ENCODE peak calls at places on chromosomes 12 and 14, in seven cellular contexts. F, T, Y, V, L, M and E are unnamed samples.

GRCh38 chr12:88658009-88658408 is 77.7 kb upstream of the KITLG start:
- DNase-seq in F (no peak), T (no peak), Y (no peak), V (no peak), L (no peak), M (no peak), E (no peak)

GRCh38 chr12:98470469-98471082 is 44.8 kb upstream of the TMPO start:
- DNase-seq in F (no peak), T (no peak), Y (peak), V (no peak), L (no peak), M (no peak), E (no peak)

GRCh38 chr12:59444932-59445331 is 150.9 kb upstream of the SLC16A7 start:
- DNase-seq in F (no peak), T (no peak), Y (no peak), V (no peak), L (no peak), M (no peak), E (no peak)

GRCh38 chr12:50961708-50962107 is 9.4 kb downstream of the HIGD1C start:
- DNase-seq in F (no peak), T (no peak), Y (no peak), V (no peak), L (no peak), M (no peak), E (no peak)

GRCh38 chr12:124567035-124567672 is at the start of gene NCOR2:
- DNase-seq in F (no peak), T (peak), Y (no peak), V (no peak), L (no peak), M (peak), E (no peak)

GRCh38 chr14:33039321-33039720 is 100.6 kb downstream of the NPAS3 start:
- DNase-seq in F (no peak), T (no peak), Y (no peak), V (no peak), L (no peak), M (no peak), E (no peak)

GRCh38 chr12:56629459-56630179 is 507 bp downstream of the BAZ2A start:
- DNase-seq in F (no peak), T (no peak), Y (peak), V (peak), L (no peak), M (peak), E (no peak)

GRCh38 chr12:13428538-13429265 is 232.2 kb downstream of the EMP1 start:
- DNase-seq in F (no peak), T (no peak), Y (no peak), V (no peak), L (no peak), M (no peak), E (no peak)

GRCh38 chr12:116727902-116728301 is 10.0 kb downstream of the SPRING1 start:
- DNase-seq in F (no peak), T (no peak), Y (no peak), V (no peak), L (no peak), M (no peak), E (no peak)

GRCh38 chr14:95597784-95598204 is 62.9 kb downstream of the GLRX5 start:
- DNase-seq in F (no peak), T (no peak), Y (peak), V (no peak), L (peak), M (no peak), E (no peak)

GRCh38 chr14:45332360-45332988 is 79.5 kb upstream of the MIS18BP1 start:
- DNase-seq in F (no peak), T (no peak), Y (peak), V (no peak), L (peak), M (no peak), E (no peak)

GRCh38 chr12:101696477-101697196 is 803 bp upstream of the CHPT1 start:
- DNase-seq in F (no peak), T (no peak), Y (peak), V (peak), L (peak), M (no peak), E (peak)

GRCh38 chr14:59632381-59632780 is 55.8 kb upstream of the CCDC175 start:
- DNase-seq in F (peak), T (peak), Y (peak), V (no peak), L (no peak), M (no peak), E (no peak)

GRCh38 chr12:63867026-63867425 is 22.5 kb downstream of the SRGAP1 start:
- DNase-seq in F (no peak), T (no peak), Y (no peak), V (no peak), L (no peak), M (no peak), E (no peak)

GRCh38 chr12:2406903-2407302 is 354.1 kb downstream of the CACNA1C start:
- DNase-seq in F (no peak), T (no peak), Y (no peak), V (no peak), L (no peak), M (no peak), E (no peak)

GRCh38 chr12:65389436-65389835 is 111.0 kb downstream of the MSRB3 start:
- DNase-seq in F (no peak), T (no peak), Y (no peak), V (no peak), L (no peak), M (no peak), E (no peak)

GRCh38 chr14:102508410-102508773 is 1.2 kb downstream of the ANKRD9 start:
- DNase-seq in F (no peak), T (no peak), Y (peak), V (no peak), L (peak), M (no peak), E (peak)

GRCh38 chr12:46956451-46957035 is 122.9 kb upstream of the PCED1B start:
- DNase-seq in F (no peak), T (no peak), Y (no peak), V (no peak), L (no peak), M (no peak), E (no peak)

GRCh38 chr12:14774944-14775651 is 28.2 kb downstream of the WBP11 start:
- DNase-seq in F (no peak), T (no peak), Y (peak), V (peak), L (peak), M (peak), E (peak)

GRCh38 chr14:41607119-41607785 is 576 bp downstream of the LRFN5 start:
- DNase-seq in F (no peak), T (no peak), Y (no peak), V (no peak), L (no peak), M (no peak), E (no peak)

GRCh38 chr12:66279127-66279712 is 23.1 kb upstream of the HELB start:
- DNase-seq in F (no peak), T (no peak), Y (no peak), V (no peak), L (no peak), M (no peak), E (no peak)

GRCh38 chr12:67460388-67460787 is 188.2 kb upstream of the DYRK2 start:
- DNase-seq in F (no peak), T (no peak), Y (no peak), V (no peak), L (no peak), M (no peak), E (no peak)

GRCh38 chr12:39672976-39673375 is 53.4 kb upstream of the ABCD2 start:
- DNase-seq in F (no peak), T (no peak), Y (no peak), V (no peak), L (no peak), M (no peak), E (no peak)

GRCh38 chr14:64501326-64502171 is 2.1 kb downstream of the ZBTB25 start:
- DNase-seq in F (no peak), T (no peak), Y (peak), V (no peak), L (peak), M (no peak), E (no peak)

GRCh38 chr14:21308479-21309237 is 28.8 kb downstream of the RPGRIP1 start:
- DNase-seq in F (no peak), T (peak), Y (peak), V (peak), L (peak), M (peak), E (peak)

GRCh38 chr12:42790761-42791151 is 201.2 kb upstream of the PRICKLE1 start:
- DNase-seq in F (no peak), T (no peak), Y (no peak), V (no peak), L (no peak), M (no peak), E (no peak)

GRCh38 chr12:118981285-118982201 is at the start of gene SRRM4:
- DNase-seq in F (no peak), T (no peak), Y (no peak), V (no peak), L (no peak), M (no peak), E (no peak)

GRCh38 chr12:116155383-116155782 is 122.1 kb downstream of the MED13L start:
- DNase-seq in F (no peak), T (no peak), Y (no peak), V (no peak), L (no peak), M (no peak), E (no peak)

GRCh38 chr14:67738740-67739504 is 37.2 kb downstream of the RDH12 start:
- DNase-seq in F (no peak), T (no peak), Y (peak), V (no peak), L (peak), M (no peak), E (peak)

GRCh38 chr14:89534896-89535615 is 118.0 kb upstream of the FOXN3 start:
- DNase-seq in F (no peak), T (no peak), Y (no peak), V (no peak), L (no peak), M (no peak), E (no peak)

GRCh38 chr12:107553211-107553765 is 132.3 kb upstream of the PWP1 start:
- DNase-seq in F (no peak), T (no peak), Y (no peak), V (no peak), L (no peak), M (no peak), E (no peak)

GRCh38 chr14:50839048-50839447 is 8.1 kb upstream of the NIN start:
- DNase-seq in F (no peak), T (no peak), Y (no peak), V (no peak), L (no peak), M (no peak), E (no peak)

GRCh38 chr12:95141305-95141704 is 67.9 kb upstream of the NR2C1 start:
- DNase-seq in F (no peak), T (no peak), Y (no peak), V (no peak), L (no peak), M (no peak), E (no peak)

GRCh38 chr12:116964004-116964739 is 53.4 kb downstream of the FBXW8 start:
- DNase-seq in F (no peak), T (no peak), Y (no peak), V (no peak), L (no peak), M (no peak), E (no peak)

GRCh38 chr14:90630407-90630806 is 185.8 kb downstream of the TTC7B start:
- DNase-seq in F (no peak), T (no peak), Y (no peak), V (no peak), L (no peak), M (no peak), E (peak)